ENCODE peak calls at places on chromosomes 13 and 19, in five cellular contexts. C is GM12878, L is A549, J is IMR-90, H is K562. F is an unnamed sample.

GRCh38 chr13:68927387-68928026 is 1180.1 kb upstream of the ATXN8OS start:
- DNase-seq in C (no peak), L (peak), J (no peak), H (peak), F (peak)

GRCh38 chr19:15249560-15249874 is 17.3 kb upstream of the EPHX3 start:
- DNase-seq in C (no peak), L (no peak), J (no peak), H (no peak), F (no peak)

GRCh38 chr13:23007430-23007829 is 173.3 kb upstream of the SGCG start:
- DNase-seq in C (no peak), L (no peak), J (no peak), H (no peak), F (no peak)

GRCh38 chr13:25371608-25372274 is at the start of gene ATP8A2:
- DNase-seq in C (no peak), L (no peak), J (no peak), H (peak), F (peak)

GRCh38 chr19:16463991-16464575 is 7.7 kb downstream of the EPS15L1 start:
- DNase-seq in C (no peak), L (no peak), J (peak), H (peak), F (peak)

GRCh38 chr13:21225841-21226581 is 49.6 kb downstream of the MRPL57 start:
- DNase-seq in C (no peak), L (no peak), J (no peak), H (no peak), F (no peak)

GRCh38 chr13:108322206-108322824 is 52.8 kb downstream of the TNFSF13B start:
- DNase-seq in C (peak), L (peak), J (peak), H (peak), F (peak)

GRCh38 chr13:74132768-74133656 is 1.2 kb downstream of the KLF12 start:
- DNase-seq in C (no peak), L (peak), J (peak), H (no peak), F (peak)

GRCh38 chr19:32719611-32720059 is at the start of gene TDRD12:
- DNase-seq in C (no peak), L (peak), J (no peak), H (no peak), F (peak)

GRCh38 chr19:36113895-36114762 is 546 bp downstream of the POLR2I start:
- DNase-seq in C (no peak), L (peak), J (peak), H (peak), F (peak)

GRCh38 chr13:83503424-83503823 is 378.9 kb downstream of the SLITRK1 start:
- DNase-seq in C (no peak), L (no peak), J (peak), H (no peak), F (no peak)

GRCh38 chr19:4389511-4390016 is 10.8 kb downstream of the SH3GL1 start:
- DNase-seq in C (no peak), L (no peak), J (no peak), H (no peak), F (no peak)

GRCh38 chr19:15316498-15316897 is 15.8 kb downstream of the BRD4 start:
- DNase-seq in C (peak), L (no peak), J (peak), H (no peak), F (no peak)

GRCh38 chr19:47095707-47096704 is 17.6 kb downstream of the ZC3H4 start:
- DNase-seq in C (no peak), L (peak), J (no peak), H (no peak), F (no peak)

GRCh38 chr13:80273717-80274116 is 67.2 kb downstream of the SPRY2 start:
- DNase-seq in C (no peak), L (no peak), J (no peak), H (no peak), F (no peak)

GRCh38 chr13:104314926-104315535 is 1248.8 kb upstream of the SLC10A2 start:
- DNase-seq in C (no peak), L (no peak), J (peak), H (no peak), F (no peak)

DNA sequence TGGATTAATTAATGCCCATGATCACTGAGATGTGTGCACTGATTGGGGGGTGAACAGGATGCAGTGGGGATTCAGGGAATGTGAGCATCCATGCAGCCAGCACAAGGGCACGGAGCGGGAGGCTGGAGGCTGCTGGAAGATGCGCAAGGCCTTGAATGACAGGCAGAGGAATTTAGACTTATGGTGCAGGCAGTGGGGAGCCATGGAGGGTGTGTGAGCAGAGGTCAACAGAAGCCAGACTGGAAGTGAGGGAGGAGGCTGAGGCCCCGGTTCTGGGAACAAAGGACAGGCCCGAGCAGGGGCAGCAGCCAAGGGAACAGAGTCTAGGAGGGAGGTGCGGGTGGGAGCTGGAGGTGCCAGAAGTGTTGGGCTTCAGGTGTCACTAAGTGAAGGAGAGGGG is 7.3 kb upstream of the COLGALT1 start:
- DNase-seq in C (no peak), L (no peak), J (no peak), H (no peak), F (no peak)
- TF ChIP-seq RCOR1 in C (no peak), L (no peak), J (no peak), H (no peak), F (no peak)

GRCh38 chr19:34135401-34135800 is 36.9 kb upstream of the LSM14A start:
- DNase-seq in C (no peak), L (no peak), J (no peak), H (peak), F (no peak)
- TF ChIP-seq RCOR1 in C (no peak), L (no peak), J (no peak), H (no peak), F (no peak)

GRCh38 chr19:42074513-42075363 is 1.2 kb upstream of the ZNF574 start:
- DNase-seq in C (no peak), L (peak), J (no peak), H (peak), F (peak)

GRCh38 chr19:42075616-42076374 is at the start of gene ZNF574:
- DNase-seq in C (peak), L (peak), J (peak), H (peak), F (peak)

GRCh38 chr19:42078058-42078457 is 2.1 kb downstream of the ZNF574 start:
- DNase-seq in C (no peak), L (no peak), J (no peak), H (no peak), F (no peak)

GRCh38 chr19:42075364-42075615 is 676 bp upstream of the ZNF574 start:
- DNase-seq in C (no peak), L (no peak), J (no peak), H (no peak), F (no peak)

GRCh38 chr19:42076375-42076944 is 494 bp downstream of the ZNF574 start:
- DNase-seq in C (no peak), L (no peak), J (no peak), H (no peak), F (no peak)
- TF ChIP-seq RCOR1 in C (no peak), L (no peak), J (no peak), H (no peak), F (no peak)

GRCh38 chr19:39413269-39413902 is 917 bp downstream of the PLEKHG2 start:
- DNase-seq in C (no peak), L (peak), J (peak), H (peak), F (peak)
- TF ChIP-seq RCOR1 in C (no peak), L (no peak), J (no peak), H (no peak), F (no peak)

DNA sequence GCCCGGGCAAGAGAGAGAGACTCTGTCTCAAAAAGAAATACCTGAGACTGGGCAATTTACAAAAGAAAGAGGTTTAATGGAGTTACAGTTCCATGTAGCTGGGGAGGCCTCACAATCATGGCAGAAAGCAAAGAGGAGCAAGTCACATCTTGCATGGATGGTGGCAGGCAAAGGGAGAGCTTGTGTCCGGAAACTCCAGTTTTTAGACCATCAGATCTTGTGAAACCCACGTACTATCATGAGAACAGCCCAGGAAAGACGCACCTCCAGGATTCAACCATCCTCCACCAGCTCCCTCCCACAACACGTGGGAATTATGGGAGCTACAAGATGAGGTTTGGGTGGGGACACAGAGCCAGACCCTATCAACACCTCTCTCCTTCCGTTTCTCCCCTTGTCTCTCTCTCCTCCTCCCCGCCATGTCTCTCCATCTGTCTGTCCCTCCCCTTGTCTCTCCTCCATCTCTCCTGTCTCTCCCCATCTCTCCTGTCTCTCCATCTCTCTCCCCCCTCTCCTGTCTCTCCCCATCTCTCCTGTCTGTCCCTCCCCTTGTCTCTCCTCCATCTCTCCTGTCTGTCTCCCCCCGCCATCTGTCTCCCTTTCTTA is 10.0 kb downstream of the POLR2E start:
- DNase-seq in C (no peak), L (no peak), J (no peak), H (no peak), F (no peak)
- TF ChIP-seq RCOR1 in C (no peak), L (no peak), J (no peak), H (no peak), F (no peak)

DNA sequence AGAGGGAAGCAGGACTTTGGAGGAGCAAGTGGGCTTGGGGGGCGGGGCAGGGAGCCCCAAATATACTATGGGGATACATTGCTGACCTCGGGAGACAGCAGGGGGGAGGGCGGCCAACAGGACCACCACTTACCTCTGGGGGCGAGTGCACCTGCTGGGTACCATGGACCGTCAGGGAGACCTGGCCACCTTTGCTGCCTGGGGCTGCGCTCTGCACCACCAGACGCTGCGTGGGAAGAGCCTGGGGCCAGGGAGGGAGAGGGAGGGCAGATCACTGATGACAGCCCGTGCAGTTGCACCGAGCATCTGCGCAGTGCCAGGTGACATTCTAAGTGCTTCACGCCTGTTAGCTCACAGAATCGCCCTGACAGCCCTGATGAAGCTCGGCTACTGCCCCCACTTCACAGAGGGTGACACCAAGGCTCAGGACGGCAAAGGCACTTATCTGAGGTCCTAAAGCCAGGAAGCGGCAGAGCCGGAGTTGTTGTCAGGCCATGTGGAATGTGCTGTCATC is 24.1 kb downstream of the RFX1 start:
- DNase-seq in C (no peak), L (no peak), J (no peak), H (no peak), F (no peak)
- TF ChIP-seq RCOR1 in C (no peak), L (no peak), J (no peak), H (no peak), F (no peak)

GRCh38 chr13:114283581-114283980 is 2.2 kb downstream of the UPF3A start:
- DNase-seq in C (no peak), L (no peak), J (peak), H (peak), F (no peak)

GRCh38 chr13:114281351-114282142 is at the start of gene UPF3A:
- DNase-seq in C (peak), L (peak), J (peak), H (peak), F (peak)

GRCh38 chr13:114284680-114285079 is 3.3 kb downstream of the UPF3A start:
- DNase-seq in C (no peak), L (no peak), J (no peak), H (no peak), F (no peak)

GRCh38 chr13:114279770-114280169 is 1.6 kb upstream of the UPF3A start:
- DNase-seq in C (no peak), L (no peak), J (no peak), H (peak), F (no peak)

DNA sequence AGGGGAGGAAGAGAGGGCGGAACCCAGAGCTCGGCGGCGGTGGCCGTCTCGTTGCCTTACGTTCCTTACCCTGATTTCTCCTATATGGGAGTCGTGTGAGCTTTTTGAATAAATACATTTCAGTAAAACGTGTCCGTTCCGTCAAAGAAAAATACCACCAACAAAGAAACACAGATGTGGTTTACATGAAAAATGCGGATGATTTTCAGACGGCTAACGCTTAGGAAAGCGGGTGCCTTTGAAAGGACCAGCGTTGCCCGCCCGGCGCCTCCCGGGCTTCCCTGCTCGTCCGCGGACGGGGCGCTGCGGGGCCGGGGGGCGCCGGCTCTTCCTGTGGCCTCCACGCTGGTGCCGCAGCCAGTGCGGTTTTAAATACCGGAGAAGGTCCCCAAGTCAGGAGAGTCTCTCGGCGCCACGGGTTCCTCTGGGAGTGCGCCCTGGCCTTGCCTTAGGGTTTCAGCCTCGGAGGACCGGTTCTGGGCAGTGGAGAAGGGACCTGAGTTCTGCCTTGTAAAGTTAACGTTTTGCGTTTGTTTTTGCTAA is 813 bp downstream of the UPF3A start:
- DNase-seq in C (peak), L (peak), J (peak), H (peak), F (peak)
- TF ChIP-seq RCOR1 in C (no peak), L (no peak), J (no peak), H (no peak), F (no peak)

DNA sequence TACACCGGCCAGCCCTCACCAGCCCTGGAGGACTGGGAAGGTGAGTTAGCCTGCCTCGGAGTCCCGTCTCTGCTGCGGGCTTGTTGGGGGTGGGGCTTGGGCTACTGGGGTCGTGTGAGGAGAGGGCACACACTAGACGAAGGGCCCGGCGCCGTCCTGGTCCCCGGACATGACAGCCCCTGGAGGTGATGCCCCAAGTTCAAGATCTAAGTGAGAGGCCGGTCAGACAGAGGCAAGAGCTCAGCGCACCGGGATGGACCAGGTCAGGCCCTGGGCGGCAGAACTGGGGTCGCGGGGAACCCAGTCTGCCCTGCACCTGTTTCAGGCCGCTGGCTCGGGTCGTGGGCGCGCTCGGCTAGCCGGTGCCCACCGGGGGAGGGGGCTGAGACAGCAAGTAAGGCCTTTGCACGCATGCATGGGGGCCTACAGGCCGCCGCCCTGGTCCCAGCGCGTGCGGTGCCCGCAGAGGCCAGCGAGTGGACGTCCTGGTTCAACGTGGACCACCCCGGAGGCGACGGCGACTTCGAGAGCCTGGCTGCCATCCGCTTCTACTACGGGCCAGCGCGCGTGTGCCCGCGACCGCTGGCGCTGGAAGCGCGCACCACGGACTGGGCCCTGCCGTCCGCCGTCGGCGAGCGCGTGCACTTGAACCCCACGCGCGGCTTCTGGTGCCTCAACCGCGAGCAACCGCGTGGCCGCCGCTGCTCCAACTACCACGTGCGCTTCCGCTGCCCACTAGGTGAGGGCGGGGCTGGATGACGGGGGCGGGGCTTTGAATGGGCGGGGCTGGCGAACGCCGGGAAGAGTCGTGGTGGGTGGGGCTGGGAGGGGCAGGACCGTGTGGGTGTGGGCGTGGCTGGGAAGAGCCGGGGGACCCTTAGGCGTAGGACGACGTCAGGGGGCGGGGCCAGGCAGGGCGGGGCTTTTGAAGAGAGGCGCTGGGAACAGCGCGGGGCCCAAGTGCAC is 2.0 kb downstream of the CILP2 start:
- DNase-seq in C (no peak), L (peak), J (peak), H (peak), F (peak)
- TF ChIP-seq RCOR1 in C (no peak), L (no peak), J (no peak), H (no peak), F (no peak)

F was measured in SK-N-SH.